ENCODE peak calls at places on chromosomes 2 and 18, in ten cellular contexts. Z is Calu3, U is adrenal gland, N is kidney, R is cardiac muscle cell, F is Peyer's patch, M is A549, Q is HFF-Myc, W is upper lobe of right lung, P is GM13977. C is an unnamed sample.

GRCh38 chr2:64793701-64794100 is 140.0 kb upstream of the SERTAD2 start:
- DNase-seq in Z (no peak), U (no peak), N (no peak), R (no peak), F (no peak), M (no peak), Q (no peak), W (no peak), P (no peak), C (no peak)

GRCh38 chr2:222307978-222308479 is 9.2 kb upstream of the PAX3 start:
- DNase-seq in Z (no peak), U (no peak), N (no peak), R (no peak), F (no peak), M (no peak), Q (no peak), W (no peak), P (peak), C (no peak)

GRCh38 chr2:146602383-146602782 is 1242.4 kb upstream of the ACVR2A start:
- DNase-seq in Z (no peak), U (no peak), N (no peak), R (peak), F (no peak), M (no peak), Q (no peak), W (no peak), P (no peak), C (no peak)

GRCh38 chr2:238158018-238158806 is 558 bp upstream of the ERFE start:
- DNase-seq in Z (no peak), U (no peak), N (peak), R (no peak), F (no peak), M (no peak), Q (no peak), W (peak), P (no peak), C (peak)

GRCh38 chr2:10368491-10369231 is 66.0 kb downstream of the HPCAL1 start:
- DNase-seq in Z (no peak), U (peak), N (no peak), R (no peak), F (no peak), M (no peak), Q (no peak), W (peak), P (no peak), C (no peak)

GRCh38 chr18:77127769-77128671 is 4.6 kb downstream of the MBP start:
- DNase-seq in Z (peak), U (no peak), N (no peak), R (peak), F (peak), M (no peak), Q (peak), W (no peak), P (peak), C (no peak)

GRCh38 chr2:19195681-19196080 is 162.7 kb downstream of the OSR1 start:
- DNase-seq in Z (no peak), U (no peak), N (no peak), R (no peak), F (no peak), M (no peak), Q (no peak), W (no peak), P (no peak), C (no peak)

GRCh38 chr2:218026244-218026643 is 23.4 kb upstream of the TNS1 start:
- DNase-seq in Z (no peak), U (no peak), N (no peak), R (no peak), F (no peak), M (no peak), Q (no peak), W (no peak), P (no peak), C (no peak)

GRCh38 chr2:239883326-239884050 is 141.7 kb downstream of the NDUFA10 start:
- DNase-seq in Z (no peak), U (no peak), N (no peak), R (no peak), F (no peak), M (no peak), Q (no peak), W (peak), P (no peak), C (no peak)

GRCh38 chr18:62242955-62243354 is 55.9 kb downstream of the RELCH start:
- DNase-seq in Z (no peak), U (no peak), N (no peak), R (no peak), F (no peak), M (no peak), Q (no peak), W (no peak), P (no peak), C (no peak)

GRCh38 chr2:8692783-8693768 is 11.2 kb downstream of the ID2 start:
- DNase-seq in Z (peak), U (peak), N (peak), R (no peak), F (no peak), M (peak), Q (no peak), W (no peak), P (peak), C (peak)

GRCh38 chr2:232893834-232894233 is 23.8 kb downstream of the SNORC start:
- DNase-seq in Z (no peak), U (no peak), N (no peak), R (no peak), F (no peak), M (no peak), Q (no peak), W (no peak), P (no peak), C (peak)

DNA sequence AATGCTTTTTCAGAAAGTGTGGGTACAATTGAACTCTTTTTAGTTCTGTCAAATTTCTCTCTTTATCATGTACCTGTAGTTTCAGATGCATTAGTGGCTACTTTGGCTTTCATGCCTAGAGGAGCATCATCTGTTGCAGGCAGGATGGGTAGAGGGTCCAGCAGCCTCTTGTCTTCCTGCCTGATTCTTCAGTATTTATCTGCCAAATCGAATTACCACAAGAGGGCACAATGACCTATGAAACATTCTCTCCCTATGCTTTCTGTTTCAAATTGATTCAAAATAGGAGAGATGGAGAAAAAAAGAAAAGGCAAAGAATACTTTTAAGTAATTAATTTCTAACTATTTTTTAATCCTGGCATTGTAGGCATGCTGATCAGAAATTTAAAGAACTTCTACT is 477.2 kb downstream of the TRIB2 start:
- DNase-seq in Z (peak), U (no peak), N (no peak), R (peak), F (no peak), M (no peak), Q (no peak), W (no peak), P (peak), C (no peak)
- TF ChIP-seq CTCF in Z (peak), U (no peak), N (peak), R (peak), F (no peak), M (no peak), Q (no peak), W (peak), P (peak), C (peak)

GRCh38 chr2:229431331-229431954 is 160.4 kb upstream of the PID1 start:
- DNase-seq in Z (no peak), U (no peak), N (no peak), R (peak), F (no peak), M (no peak), Q (no peak), W (no peak), P (no peak), C (no peak)
- TF ChIP-seq CTCF in Z (peak), U (peak), N (peak), R (peak), F (peak), M (peak), Q (peak), W (peak), P (peak), C (peak)

GRCh38 chr2:152034257-152034801 is 64.5 kb downstream of the CACNB4 start:
- DNase-seq in Z (no peak), U (no peak), N (no peak), R (no peak), F (no peak), M (no peak), Q (no peak), W (no peak), P (no peak), C (no peak)
- TF ChIP-seq CTCF in Z (no peak), U (no peak), N (no peak), R (no peak), F (no peak), M (no peak), Q (no peak), W (no peak), P (no peak), C (no peak)

DNA sequence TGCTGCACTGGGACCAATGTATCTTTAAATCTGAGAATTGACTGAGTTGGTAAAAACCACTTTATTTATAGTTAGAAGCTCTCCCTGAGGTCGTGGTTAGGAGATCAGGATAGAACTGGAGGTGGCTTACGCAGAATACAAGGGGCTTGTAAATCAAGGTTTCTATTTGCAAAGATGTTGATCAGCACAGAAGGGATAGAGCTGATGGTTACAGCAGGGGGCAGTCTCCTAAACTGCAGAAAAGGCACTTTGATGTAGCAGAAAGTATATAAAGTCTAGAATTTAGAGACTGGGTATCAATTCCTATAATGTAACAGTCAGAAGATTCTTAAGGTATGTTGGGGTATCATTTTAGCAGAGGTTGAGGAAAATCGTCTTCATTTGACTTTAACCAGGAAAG is 25.2 kb upstream of the ACVR1 start:
- DNase-seq in Z (no peak), U (no peak), N (no peak), R (no peak), F (no peak), M (no peak), Q (no peak), W (no peak), P (no peak), C (no peak)
- TF ChIP-seq CTCF in Z (no peak), U (no peak), N (no peak), R (peak), F (peak), M (peak), Q (peak), W (peak), P (peak), C (peak)

GRCh38 chr2:164703915-164704706 is 82.8 kb upstream of the GRB14 start:
- DNase-seq in Z (no peak), U (no peak), N (no peak), R (no peak), F (no peak), M (no peak), Q (no peak), W (no peak), P (no peak), C (no peak)
- TF ChIP-seq CTCF in Z (no peak), U (no peak), N (peak), R (no peak), F (no peak), M (peak), Q (no peak), W (no peak), P (no peak), C (no peak)

GRCh38 chr2:30157616-30158015 is 10.8 kb downstream of the YPEL5 start:
- DNase-seq in Z (no peak), U (no peak), N (no peak), R (no peak), F (no peak), M (no peak), Q (no peak), W (no peak), P (no peak), C (no peak)
- TF ChIP-seq CTCF in Z (no peak), U (no peak), N (no peak), R (no peak), F (no peak), M (no peak), Q (no peak), W (no peak), P (no peak), C (no peak)

DNA sequence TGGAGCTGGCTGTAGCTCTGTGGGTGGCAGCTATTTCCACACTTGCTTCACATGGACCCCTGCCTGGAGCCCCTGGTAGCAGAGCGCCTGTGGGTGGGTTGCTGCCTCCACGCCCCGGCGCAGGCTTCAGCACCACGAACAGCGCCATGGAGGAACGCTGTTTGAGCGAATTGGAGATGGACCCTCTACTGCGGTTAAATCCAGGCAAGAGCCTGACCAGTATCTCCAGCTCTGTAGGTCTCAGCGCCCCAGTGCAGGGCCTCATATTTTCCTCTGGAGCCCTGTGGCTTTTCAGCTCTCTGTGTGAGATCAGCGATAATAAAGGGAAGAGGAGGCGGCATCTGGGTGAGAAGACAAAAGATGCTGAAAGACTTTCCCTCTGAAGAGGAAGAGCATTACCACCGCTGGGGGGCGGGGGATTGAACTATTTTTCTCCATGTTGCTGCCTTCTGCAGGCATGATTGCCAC is 12.0 kb downstream of the ONECUT2 start:
- DNase-seq in Z (peak), U (no peak), N (no peak), R (peak), F (no peak), M (no peak), Q (no peak), W (no peak), P (no peak), C (no peak)
- TF ChIP-seq CTCF in Z (peak), U (no peak), N (no peak), R (no peak), F (no peak), M (no peak), Q (no peak), W (no peak), P (no peak), C (no peak)

GRCh38 chr2:227480528-227480927 is 8.6 kb downstream of the AGFG1 start:
- DNase-seq in Z (no peak), U (no peak), N (no peak), R (no peak), F (no peak), M (no peak), Q (no peak), W (no peak), P (no peak), C (no peak)
- TF ChIP-seq CTCF in Z (no peak), U (no peak), N (no peak), R (no peak), F (no peak), M (no peak), Q (no peak), W (no peak), P (no peak), C (no peak)